ENCODE peak calls at places on chromosomes 5 and 9, in eight cellular contexts. P is HFF-Myc, Z is AG09309, J is MM.1S, B is AG10803, C is uterus, F is heart left ventricle, X is fibroblast of lung. O is an unnamed sample.

GRCh38 chr5:75023368-75024159 is 28.8 kb downstream of the GCNT4 start:
- DNase-seq in P (no peak), B (no peak), J (no peak), F (no peak), C (no peak), Z (no peak), X (no peak), O (no peak)

GRCh38 chr5:132506094-132506692 is 15.6 kb upstream of the IRF1 start:
- DNase-seq in P (peak), F (no peak), J (peak), Z (peak), X (peak), C (no peak), B (peak), O (peak)

GRCh38 chr9:134660407-134660806 is 18.8 kb downstream of the COL5A1 start:
- DNase-seq in J (no peak), C (no peak), F (no peak), B (no peak), X (no peak), Z (no peak), P (no peak), O (peak)

GRCh38 chr5:14581333-14581890 is at the start of gene OTULINL:
- DNase-seq in P (no peak), B (peak), F (peak), J (peak), Z (no peak), X (peak), C (peak), O (peak)

GRCh38 chr5:169636477-169637084 is 494 bp upstream of the DOCK2 start:
- DNase-seq in Z (no peak), C (no peak), X (no peak), J (no peak), P (no peak), B (no peak), F (no peak), O (no peak)

GRCh38 chr5:172793577-172794488 is 22.8 kb upstream of the DUSP1 start:
- DNase-seq in B (no peak), C (no peak), J (no peak), P (no peak), X (peak), F (no peak), Z (no peak), O (peak)

GRCh38 chr5:84032404-84032803 is 311.7 kb upstream of the HAPLN1 start:
- DNase-seq in B (peak), F (no peak), P (no peak), Z (no peak), C (no peak), X (peak), J (no peak), O (peak)

GRCh38 chr5:168691891-168692290 is 112.7 kb upstream of the PANK3 start:
- DNase-seq in J (no peak), F (no peak), X (no peak), B (no peak), P (no peak), C (no peak), Z (no peak), O (no peak)

GRCh38 chr5:110377411-110378392 is 348.8 kb downstream of the TMEM232 start:
- DNase-seq in X (peak), C (no peak), P (no peak), B (peak), F (no peak), Z (no peak), J (no peak), O (no peak)

GRCh38 chr9:79492092-79492995 is 79.4 kb upstream of the TLE4 start:
- DNase-seq in X (no peak), Z (no peak), B (no peak), C (no peak), P (no peak), F (no peak), J (no peak), O (no peak)

GRCh38 chr5:29304555-29304954 is 1888.9 kb upstream of the CDH6 start:
- DNase-seq in B (no peak), X (no peak), F (no peak), C (no peak), J (no peak), P (no peak), Z (no peak), O (no peak)

GRCh38 chr9:81390802-81391456 is 298.4 kb downstream of the TLE1 start:
- DNase-seq in Z (no peak), P (no peak), J (no peak), X (no peak), C (no peak), B (no peak), F (no peak), O (no peak)

GRCh38 chr5:97071101-97071500 is 71.3 kb downstream of the LIX1 start:
- DNase-seq in X (peak), J (no peak), B (peak), C (peak), Z (peak), P (peak), F (no peak), O (peak)

GRCh38 chr5:61625682-61626620 is 293.9 kb downstream of the ZSWIM6 start:
- DNase-seq in Z (no peak), X (peak), C (peak), P (no peak), B (peak), F (peak), J (peak), O (peak)

GRCh38 chr9:129720181-129720864 is 32.5 kb downstream of the PTGES start:
- DNase-seq in F (no peak), C (no peak), P (no peak), J (no peak), X (no peak), B (no peak), Z (no peak), O (no peak)

GRCh38 chr5:74200560-74200959 is 440.0 kb downstream of the ENC1 start:
- DNase-seq in C (no peak), Z (no peak), B (peak), P (peak), X (no peak), F (no peak), J (no peak), O (no peak)

GRCh38 chr9:128550770-128551651 is 1.4 kb upstream of the SPTAN1 start:
- DNase-seq in J (no peak), B (peak), F (peak), P (no peak), X (peak), C (peak), Z (no peak), O (peak)
- H3K4me3 ChIP-seq in J (peak), B (peak), F (no peak), P (peak), X (peak), C (peak), Z (no peak), O (peak)

GRCh38 chr5:5066276-5067186 is 73.6 kb upstream of the ADAMTS16 start:
- DNase-seq in F (no peak), Z (no peak), B (no peak), X (peak), J (peak), P (no peak), C (no peak), O (no peak)

GRCh38 chr5:5063533-5063953 is 76.6 kb upstream of the ADAMTS16 start:
- DNase-seq in B (no peak), X (no peak), C (no peak), J (no peak), F (no peak), Z (no peak), P (no peak), O (no peak)

GRCh38 chr5:5065472-5065871 is 74.7 kb upstream of the ADAMTS16 start:
- DNase-seq in B (no peak), J (no peak), X (no peak), F (no peak), Z (no peak), P (no peak), C (no peak), O (no peak)

GRCh38 chr5:5062903-5063302 is 77.2 kb upstream of the ADAMTS16 start:
- DNase-seq in J (no peak), B (no peak), F (no peak), P (no peak), X (no peak), C (no peak), Z (no peak), O (no peak)

GRCh38 chr5:5061836-5062235 is 78.3 kb upstream of the ADAMTS16 start:
- DNase-seq in X (no peak), F (no peak), C (no peak), J (no peak), Z (no peak), B (no peak), P (no peak), O (no peak)
- TF ChIP-seq CTCF in X (no peak), F (no peak), C (no peak), J (no peak), Z (no peak), B (no peak), P (no peak), O (no peak)

DNA sequence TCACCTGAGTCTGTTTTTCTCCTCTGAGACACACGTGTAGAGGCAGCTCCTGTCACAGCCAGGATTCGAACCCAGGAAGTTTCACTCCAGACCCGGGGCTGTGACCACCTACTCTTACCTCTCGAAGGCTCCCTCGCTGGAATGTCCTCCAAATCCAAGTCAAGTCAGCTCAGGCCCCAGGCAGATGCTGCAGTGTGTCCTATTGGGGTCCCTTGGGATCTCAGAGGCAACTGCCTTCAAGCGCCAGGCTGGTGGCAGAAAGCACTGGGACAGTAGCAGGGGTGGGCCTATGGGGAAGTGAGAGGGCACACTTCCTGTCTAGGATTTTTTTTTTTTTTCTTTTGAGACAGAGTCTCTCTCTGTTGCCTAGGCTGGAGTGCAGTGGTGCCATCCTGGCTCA is 762 bp upstream of the ST6GALNAC4 start:
- DNase-seq in P (no peak), J (peak), X (no peak), B (no peak), C (no peak), F (no peak), Z (no peak), O (no peak)
- H3K4me3 ChIP-seq in P (no peak), J (peak), X (no peak), B (no peak), C (no peak), F (no peak), Z (no peak), O (no peak)

GRCh38 chr5:180460834-180461233 is 33.3 kb upstream of the CNOT6 start:
- DNase-seq in C (no peak), B (no peak), X (no peak), P (no peak), Z (no peak), J (no peak), F (no peak), O (no peak)
- TF ChIP-seq CTCF in C (no peak), B (no peak), X (no peak), P (no peak), Z (no peak), J (no peak), F (no peak), O (no peak)

GRCh38 chr5:91186101-91186500 is 197.0 kb downstream of the ARRDC3 start:
- DNase-seq in X (no peak), J (no peak), F (no peak), C (no peak), P (no peak), B (no peak), Z (no peak), O (no peak)

GRCh38 chr5:91188755-91189154 is 194.4 kb downstream of the ARRDC3 start:
- DNase-seq in C (no peak), Z (no peak), F (no peak), X (no peak), J (no peak), B (no peak), P (no peak), O (no peak)

GRCh38 chr5:91189480-91190332 is 193.4 kb downstream of the ARRDC3 start:
- DNase-seq in Z (peak), B (peak), C (peak), F (peak), J (peak), X (peak), P (peak), O (peak)

GRCh38 chr5:91187032-91187431 is 196.1 kb downstream of the ARRDC3 start:
- DNase-seq in B (no peak), X (no peak), J (no peak), P (no peak), F (no peak), Z (no peak), C (no peak), O (no peak)

DNA sequence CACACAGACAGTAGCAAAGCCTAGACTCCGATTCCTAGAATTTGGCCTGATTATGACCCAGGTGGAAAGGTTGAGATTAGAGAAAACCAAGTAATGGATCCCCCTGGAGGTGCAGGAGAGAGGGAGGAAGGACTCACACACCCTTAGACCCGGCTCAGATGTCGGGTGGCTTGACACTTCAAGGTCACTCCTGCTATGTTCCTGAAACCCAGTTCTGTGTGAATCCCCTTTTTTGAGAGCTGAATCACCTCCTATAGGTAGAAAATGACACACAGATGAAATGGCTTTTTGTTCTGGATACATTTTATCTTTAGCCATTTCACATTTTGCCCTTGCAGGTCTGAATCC is 192.8 kb downstream of the ARRDC3 start:
- DNase-seq in F (no peak), P (no peak), Z (no peak), X (no peak), C (no peak), J (peak), B (no peak), O (no peak)
- H3K4me3 ChIP-seq in F (no peak), P (no peak), Z (no peak), X (peak), C (no peak), J (peak), B (peak), O (no peak)

GRCh38 chr5:1140188-1140817 is 28.4 kb upstream of the SLC12A7 start:
- DNase-seq in P (no peak), F (peak), C (peak), X (peak), J (peak), Z (no peak), B (peak), O (peak)
- TF ChIP-seq CTCF in P (peak), F (peak), C (peak), X (peak), J (peak), Z (peak), B (peak), O (peak)

O was measured in fibroblast of pulmonary artery.